ENCODE peak calls at places on chromosomes 12 and 14, in six cellular contexts. W is GM12878, C is HepG2, S is HCT116, F is H1, X is SK-N-SH. V is an unnamed sample.

GRCh38 chr14:68681256-68681655 is 111.6 kb downstream of the ZFP36L1 start:
- DNase-seq in W (no peak), C (no peak), S (no peak), F (no peak), X (no peak), V (no peak)

GRCh38 chr12:3136641-3137267 is 59.6 kb downstream of the TSPAN9 start:
- DNase-seq in W (no peak), C (no peak), S (no peak), F (no peak), X (no peak), V (no peak)

GRCh38 chr12:115455268-115455681 is 771.3 kb upstream of the TBX3 start:
- DNase-seq in W (no peak), C (peak; percentile 63), S (no peak), F (no peak), X (peak; percentile 78), V (no peak)

GRCh38 chr14:37558740-37559139 is 36.3 kb downstream of the FOXA1 start:
- DNase-seq in W (no peak), C (no peak), S (no peak), F (no peak), X (no peak), V (no peak)

GRCh38 chr12:69655616-69656336 is 43.3 kb downstream of the BEST3 start:
- DNase-seq in W (no peak), C (peak; percentile 67), S (no peak), F (no peak), X (no peak), V (peak; percentile 67)

GRCh38 chr12:117228239-117228638 is 38.0 kb upstream of the FBXO21 start:
- DNase-seq in W (no peak), C (no peak), S (no peak), F (no peak), X (no peak), V (no peak)

GRCh38 chr14:45664668-45665356 is 411.8 kb upstream of the MIS18BP1 start:
- DNase-seq in W (no peak), C (no peak), S (no peak), F (peak; percentile 25), X (no peak), V (no peak)

GRCh38 chr14:65260786-65261185 is 151.7 kb upstream of the FUT8 start:
- DNase-seq in W (no peak), C (no peak), S (no peak), F (no peak), X (no peak), V (no peak)

GRCh38 chr12:56190695-56191155 is 1.4 kb upstream of the SMARCC2 start:
- DNase-seq in W (no peak), C (no peak), S (no peak), F (no peak), X (no peak), V (no peak)

GRCh38 chr12:49609059-49609874 is 3.8 kb upstream of the FAM186B start:
- DNase-seq in W (no peak), C (no peak), S (no peak), F (no peak), X (no peak), V (no peak)

GRCh38 chr14:62943202-62943601 is 102.1 kb downstream of the KCNH5 start:
- DNase-seq in W (no peak), C (no peak), S (no peak), F (no peak), X (no peak), V (no peak)

GRCh38 chr14:30521899-30522736 is 36.8 kb upstream of the G2E3 start:
- DNase-seq in W (peak; percentile 9), C (peak; percentile 57), S (peak; percentile 54), F (no peak), X (peak; percentile 8), V (peak; percentile 70)

GRCh38 chr12:1692221-1692620 is 1.4 kb downstream of the ADIPOR2 start:
- DNase-seq in W (no peak), C (no peak), S (no peak), F (no peak), X (no peak), V (no peak)

GRCh38 chr12:49511410-49511809 is 27.4 kb upstream of the KCNH3 start:
- DNase-seq in W (no peak), C (peak; percentile 66), S (no peak), F (no peak), X (no peak), V (no peak)

GRCh38 chr12:128078311-128078851 is 188.6 kb upstream of the TMEM132C start:
- DNase-seq in W (no peak), C (no peak), S (no peak), F (peak; percentile 9), X (no peak), V (no peak)

GRCh38 chr12:93954160-93955112 is 193.9 kb upstream of the PLXNC1 start:
- DNase-seq in W (no peak), C (no peak), S (no peak), F (no peak), X (no peak), V (no peak)

GRCh38 chr14:78530078-78530477 is 359.9 kb downstream of the NRXN3 start:
- DNase-seq in W (no peak), C (no peak), S (no peak), F (peak; percentile 15), X (no peak), V (peak; percentile 44)

GRCh38 chr12:26769611-26770010 is 63.4 kb downstream of the ITPR2 start:
- DNase-seq in W (no peak), C (no peak), S (no peak), F (no peak), X (no peak), V (no peak)

GRCh38 chr12:84397279-84397678 is 515.3 kb downstream of the SLC6A15 start:
- DNase-seq in W (no peak), C (no peak), S (no peak), F (no peak), X (peak; percentile 6), V (peak; percentile 25)

GRCh38 chr14:50569714-50570274 is 9.8 kb downstream of the ATL1 start:
- DNase-seq in W (no peak), C (no peak), S (no peak), F (no peak), X (no peak), V (no peak)

GRCh38 chr14:31543969-31544799 is 17.0 kb upstream of the NUBPL start:
- DNase-seq in W (no peak), C (peak; percentile 48), S (peak; percentile 4), F (no peak), X (no peak), V (no peak)

GRCh38 chr12:107513636-107514400 is 171.8 kb upstream of the PWP1 start:
- DNase-seq in W (no peak), C (no peak), S (no peak), F (no peak), X (no peak), V (no peak)

GRCh38 chr12:64796205-64796845 is 28.1 kb upstream of the TBC1D30 start:
- DNase-seq in W (no peak), C (peak; percentile 92), S (peak; percentile 83), F (peak; percentile 58), X (peak; percentile 52), V (peak; percentile 59)

GRCh38 chr12:25256826-25257225 is 6.1 kb upstream of the KRAS start:
- DNase-seq in W (no peak), C (no peak), S (no peak), F (no peak), X (no peak), V (peak; percentile 58)

GRCh38 chr14:66284346-66284745 is 201.8 kb upstream of the CCDC196 start:
- DNase-seq in W (no peak), C (peak; percentile 4), S (no peak), F (no peak), X (no peak), V (no peak)

GRCh38 chr12:52581481-52581880 is 7.8 kb upstream of the KRT74 start:
- DNase-seq in W (no peak), C (no peak), S (no peak), F (no peak), X (no peak), V (peak; percentile 56)

GRCh38 chr12:14913381-14913781 is 25.0 kb downstream of the ERP27 start:
- DNase-seq in W (no peak), C (no peak), S (peak; percentile 42), F (no peak), X (no peak), V (no peak)

GRCh38 chr12:106019130-106019529 is 119.6 kb downstream of the NUAK1 start:
- DNase-seq in W (no peak), C (no peak), S (no peak), F (no peak), X (no peak), V (no peak)

DNA sequence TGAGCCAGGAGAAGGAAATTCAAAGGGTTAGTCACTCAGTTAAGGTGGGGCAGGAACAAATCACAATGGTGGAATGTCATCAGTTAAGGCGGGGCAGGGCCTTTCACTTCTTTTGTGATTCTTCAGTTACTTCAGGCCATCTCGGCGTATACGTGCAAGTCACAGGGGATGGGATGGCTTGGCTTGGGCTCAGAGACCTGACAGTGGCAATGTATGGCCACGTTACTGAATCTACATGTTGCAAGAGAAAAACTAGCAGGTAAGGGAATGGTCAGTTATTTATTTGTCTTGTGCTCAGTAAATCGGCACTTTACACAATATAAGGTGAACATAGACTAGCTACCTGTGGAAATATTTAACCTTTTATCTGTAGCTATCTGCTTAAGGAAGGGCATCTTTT is 11.9 kb downstream of the SLCO1B3 start:
- DNase-seq in W (no peak), C (no peak), S (peak; percentile 47), F (no peak), X (no peak), V (no peak)
- TF ChIP-seq JUND in W (no peak), C (no peak), S (no peak), F (no peak), X (no peak), V (no peak)

GRCh38 chr12:96308881-96309280 is 91.4 kb downstream of the CDK17 start:
- DNase-seq in W (no peak), C (no peak), S (no peak), F (no peak), X (no peak), V (no peak)
- TF ChIP-seq JUND in W (no peak), C (no peak), S (no peak), F (no peak), X (no peak), V (no peak)

DNA sequence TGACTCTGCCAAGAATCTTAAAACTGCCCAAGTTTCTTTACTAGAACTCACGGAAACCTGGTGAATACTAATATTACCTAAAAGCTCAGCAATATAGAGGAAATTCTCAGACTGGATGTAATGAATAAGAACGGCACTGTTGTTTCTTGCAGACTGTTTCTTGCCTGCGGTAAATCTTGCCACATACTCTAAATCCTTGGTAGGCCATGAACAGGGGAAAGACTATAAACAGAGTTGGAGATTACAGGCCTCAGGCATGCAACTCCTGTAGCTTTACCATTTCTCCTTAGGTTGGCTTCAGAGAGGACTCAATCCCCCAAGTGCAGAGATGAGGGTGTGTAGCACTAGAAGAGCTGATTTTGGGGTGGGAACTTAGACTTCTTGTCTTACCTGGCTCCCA is 1.1 kb downstream of the ALDH6A1 start:
- DNase-seq in W (no peak), C (no peak), S (no peak), F (no peak), X (no peak), V (no peak)
- TF ChIP-seq JUND in W (no peak), C (no peak), S (no peak), F (no peak), X (no peak), V (no peak)

DNA sequence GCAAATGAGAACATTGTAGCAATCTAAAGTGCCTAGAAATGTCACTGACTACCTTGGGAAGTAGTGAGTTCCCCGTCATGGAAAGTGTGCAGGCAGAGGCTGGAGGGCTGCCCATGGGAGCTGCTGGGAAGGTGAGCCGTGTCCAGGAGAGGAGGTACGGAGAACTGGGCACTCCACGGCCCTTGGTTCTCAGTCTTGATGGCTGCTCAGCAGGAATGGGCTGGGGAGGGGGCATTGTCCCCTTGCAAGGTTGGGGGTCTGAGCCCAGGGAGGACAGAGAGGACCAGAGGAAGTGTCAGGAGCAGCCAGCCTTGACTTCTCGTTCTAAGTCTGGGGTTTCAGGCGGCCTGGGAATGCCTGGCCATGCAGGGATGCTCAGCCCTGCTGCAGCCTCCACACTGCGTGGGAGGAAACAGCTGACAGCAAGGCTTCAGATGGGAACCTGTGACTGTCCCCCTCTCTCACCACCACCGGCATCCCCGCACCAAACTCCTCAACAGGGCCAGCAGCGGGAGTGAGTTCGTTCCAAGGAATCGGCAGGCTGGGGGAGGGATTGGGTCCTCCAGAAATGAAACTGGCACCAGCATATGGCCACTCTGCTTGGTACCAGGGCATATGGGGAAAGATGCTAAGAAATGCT is 140.2 kb downstream of the BCL11B start:
- DNase-seq in W (no peak), C (no peak), S (no peak), F (no peak), X (no peak), V (no peak)
- TF ChIP-seq JUND in W (no peak), C (no peak), S (no peak), F (no peak), X (no peak), V (no peak)

V was measured in T47D.